ENCODE peak calls at places on chromosomes 3 and 15, in ten cellular contexts. F is HTR-8/SVneo, R is left ventricle myocardium inferior, K is ureter, L is GM12865, N is NCI-H2029 treated with DMSO at 0.1 percent for 48 hours, X is midbrain, G is OCI-LY7, M is neural crest cell, E is Peyer's patch. A is an unnamed sample.

GRCh38 chr3:149532463-149533180 is 58.1 kb downstream of the TM4SF4 start:
- DNase-seq in F (no peak), R (no peak), K (no peak), L (peak), N (no peak), X (peak), G (no peak), M (no peak), E (no peak), A (no peak)

GRCh38 chr3:14415501-14415900 is 13.1 kb downstream of the SLC6A6 start:
- DNase-seq in F (peak), R (no peak), K (no peak), L (no peak), N (no peak), X (no peak), G (no peak), M (no peak), E (no peak), A (no peak)

GRCh38 chr15:84797212-84797611 is 19.9 kb upstream of the ALPK3 start:
- DNase-seq in F (no peak), R (no peak), K (no peak), L (no peak), N (no peak), X (no peak), G (no peak), M (no peak), E (no peak), A (no peak)

GRCh38 chr15:96171842-96172241 is 158.7 kb upstream of the NR2F2 start:
- DNase-seq in F (no peak), R (no peak), K (no peak), L (no peak), N (no peak), X (no peak), G (no peak), M (no peak), E (no peak), A (no peak)

GRCh38 chr3:132344666-132345280 is 27.6 kb downstream of the ACP3 start:
- DNase-seq in F (no peak), R (no peak), K (no peak), L (no peak), N (no peak), X (no peak), G (no peak), M (no peak), E (no peak), A (no peak)

GRCh38 chr15:50227076-50227475 is 38.5 kb downstream of the HDC start:
- DNase-seq in F (no peak), R (no peak), K (no peak), L (no peak), N (no peak), X (no peak), G (no peak), M (no peak), E (no peak), A (no peak)

GRCh38 chr15:67945131-67945530 is 105.3 kb upstream of the RNU6-1 start:
- DNase-seq in F (no peak), R (no peak), K (no peak), L (no peak), N (no peak), X (no peak), G (no peak), M (no peak), E (no peak), A (no peak)

GRCh38 chr3:135224963-135225362 is 429.9 kb downstream of the EPHB1 start:
- DNase-seq in F (no peak), R (no peak), K (no peak), L (no peak), N (no peak), X (no peak), G (no peak), M (no peak), E (no peak), A (no peak)

GRCh38 chr3:174397848-174398247 is 461.3 kb upstream of the NAALADL2 start:
- DNase-seq in F (no peak), R (no peak), K (no peak), L (peak), N (no peak), X (no peak), G (peak), M (no peak), E (no peak), A (no peak)

GRCh38 chr3:149512073-149512782 is 37.7 kb downstream of the TM4SF4 start:
- DNase-seq in F (peak), R (peak), K (peak), L (peak), N (peak), X (peak), G (peak), M (peak), E (peak), A (peak)

GRCh38 chr3:127848131-127849129 is 26.1 kb upstream of the MGLL start:
- DNase-seq in F (no peak), R (no peak), K (no peak), L (no peak), N (peak), X (peak), G (no peak), M (no peak), E (no peak), A (no peak)

GRCh38 chr3:119969759-119970158 is 124.5 kb downstream of the GSK3B start:
- DNase-seq in F (no peak), R (no peak), K (no peak), L (no peak), N (no peak), X (no peak), G (no peak), M (no peak), E (no peak), A (no peak)

GRCh38 chr15:88218557-88219214 is 37.9 kb downstream of the NTRK3 start:
- DNase-seq in F (no peak), R (no peak), K (no peak), L (no peak), N (no peak), X (peak), G (no peak), M (no peak), E (no peak), A (no peak)

GRCh38 chr15:90819850-90820249 is 48.5 kb upstream of the FURIN start:
- DNase-seq in F (no peak), R (no peak), K (no peak), L (no peak), N (no peak), X (no peak), G (no peak), M (no peak), E (no peak), A (no peak)

GRCh38 chr3:23002846-23003800 is 200.0 kb upstream of the UBE2E2 start:
- DNase-seq in F (no peak), R (no peak), K (peak), L (no peak), N (peak), X (peak), G (no peak), M (no peak), E (no peak), A (no peak)

GRCh38 chr15:41894791-41895463 is 1.1 kb upstream of the SPTBN5 start:
- DNase-seq in F (peak), R (peak), K (peak), L (peak), N (peak), X (no peak), G (no peak), M (no peak), E (peak), A (no peak)

GRCh38 chr3:185342458-185343169 is 20.3 kb upstream of the MAP3K13 start:
- DNase-seq in F (no peak), R (no peak), K (no peak), L (peak), N (no peak), X (no peak), G (no peak), M (no peak), E (no peak), A (no peak)

GRCh38 chr15:68387288-68388143 is 44.4 kb downstream of the ITGA11 start:
- DNase-seq in F (no peak), R (no peak), K (peak), L (no peak), N (no peak), X (no peak), G (no peak), M (no peak), E (no peak), A (no peak)

GRCh38 chr3:112308151-112308911 is 14.3 kb upstream of the SLC9C1 start:
- DNase-seq in F (no peak), R (no peak), K (no peak), L (no peak), N (peak), X (no peak), G (no peak), M (peak), E (no peak), A (no peak)

GRCh38 chr3:66816110-66816761 is 181.9 kb upstream of the KBTBD8 start:
- DNase-seq in F (peak), R (no peak), K (no peak), L (peak), N (peak), X (peak), G (peak), M (no peak), E (no peak), A (no peak)

GRCh38 chr3:184651945-184652344 is 59.9 kb downstream of the MAGEF1 start:
- DNase-seq in F (peak), R (no peak), K (no peak), L (no peak), N (no peak), X (no peak), G (no peak), M (no peak), E (no peak), A (no peak)

GRCh38 chr3:61172684-61173083 is 78.6 kb downstream of the FHIT start:
- DNase-seq in F (no peak), R (no peak), K (no peak), L (peak), N (no peak), X (no peak), G (no peak), M (no peak), E (no peak), A (no peak)

GRCh38 chr3:62048577-62048976 is 324.8 kb downstream of the FEZF2 start:
- DNase-seq in F (no peak), R (no peak), K (no peak), L (no peak), N (no peak), X (no peak), G (no peak), M (no peak), E (no peak), A (no peak)